ENCODE peak calls at places on chromosomes 7 and 10, in five cellular contexts. Z, E, Y, T and W are unnamed samples.

GRCh38 chr7:137985253-137985896 is 16.5 kb downstream of the CREB3L2 start:
- DNase-seq in Z (no peak), E (no peak), Y (no peak), T (no peak), W (no peak)

GRCh38 chr10:95833038-95833673 is 74.6 kb upstream of the CC2D2B start:
- DNase-seq in Z (no peak), E (no peak), Y (no peak), T (no peak), W (no peak)

GRCh38 chr10:14024349-14025202 is 306.1 kb downstream of the FRMD4A start:
- DNase-seq in Z (no peak), E (no peak), Y (no peak), T (no peak), W (no peak)

GRCh38 chr10:91756286-91756685 is 41.9 kb upstream of the TNKS2 start:
- DNase-seq in Z (no peak), E (no peak), Y (no peak), T (no peak), W (no peak)

GRCh38 chr7:40583653-40584424 is 449.0 kb downstream of the SUGCT start:
- DNase-seq in Z (no peak), E (no peak), Y (no peak), T (no peak), W (no peak)

GRCh38 chr10:88064608-88065383 is 201.4 kb downstream of the PTEN start:
- DNase-seq in Z (no peak), E (peak), Y (peak), T (no peak), W (no peak)

GRCh38 chr7:7565018-7565680 is 1.5 kb upstream of the MIOS start:
- DNase-seq in Z (no peak), E (no peak), Y (peak), T (no peak), W (no peak)

GRCh38 chr10:12726971-12727831 is 274.3 kb downstream of the CCDC3 start:
- DNase-seq in Z (peak), E (no peak), Y (peak), T (no peak), W (no peak)

GRCh38 chr7:38318803-38319416 is 45.5 kb upstream of the TARP start:
- DNase-seq in Z (peak), E (no peak), Y (no peak), T (no peak), W (no peak)

GRCh38 chr7:70316745-70317144 is 718.5 kb downstream of the AUTS2 start:
- DNase-seq in Z (no peak), E (no peak), Y (no peak), T (no peak), W (no peak)

GRCh38 chr7:29657856-29658255 is 94.2 kb downstream of the PRR15 start:
- DNase-seq in Z (no peak), E (no peak), Y (no peak), T (no peak), W (no peak)